ENCODE peak calls at places on chromosomes 11 and 22, in four cellular contexts. I, M, U and N are unnamed samples.

GRCh38 chr11:128291835-128292234 is 295.5 kb downstream of the ETS1 start:
- DNase-seq in I (peak), U (no peak), M (no peak), N (no peak)

GRCh38 chr11:69915151-69915500 is 95.9 kb upstream of the FGF3 start:
- DNase-seq in M (no peak), I (no peak), U (peak), N (no peak)

GRCh38 chr22:28909375-28909774 is 26.0 kb downstream of the ZNRF3 start:
- DNase-seq in M (no peak), U (no peak), I (no peak), N (no peak)

GRCh38 chr11:13772223-13773046 is 104.0 kb downstream of the FAR1 start:
- DNase-seq in M (peak), U (peak), I (no peak), N (peak)

GRCh38 chr22:44885806-44886360 is 123.9 kb downstream of the PHF21B start:
- DNase-seq in I (peak), U (no peak), M (no peak), N (no peak)

GRCh38 chr11:96213500-96213899 is 129.5 kb downstream of the MAML2 start:
- DNase-seq in M (peak), U (peak), I (no peak), N (no peak)

GRCh38 chr11:19244621-19245020 is 3.9 kb upstream of the E2F8 start:
- DNase-seq in M (no peak), I (no peak), U (no peak), N (no peak)

GRCh38 chr11:96072592-96072991 is 148.7 kb upstream of the MTMR2 start:
- DNase-seq in I (no peak), U (no peak), M (no peak), N (no peak)

GRCh38 chr22:37696657-37697539 is at the start of gene TRIOBP:
- DNase-seq in U (peak), M (peak), I (peak), N (peak)

GRCh38 chr11:65911682-65912568 is 6.9 kb downstream of the C11orf68 start:
- DNase-seq in I (no peak), U (peak), M (peak), N (no peak)

GRCh38 chr11:92841719-92842118 is 127.7 kb upstream of the MTNR1B start:
- DNase-seq in U (no peak), I (no peak), M (no peak), N (no peak)

GRCh38 chr22:16955081-16955480 is 52.9 kb downstream of the GAB4 start:
- DNase-seq in I (no peak), U (no peak), M (peak), N (no peak)

GRCh38 chr11:66539526-66539925 is 6.3 kb downstream of the ZDHHC24 start:
- DNase-seq in U (no peak), M (no peak), I (no peak), N (no peak)

GRCh38 chr22:33853200-33854097 is 66.8 kb downstream of the LARGE1 start:
- DNase-seq in M (peak), U (peak), I (no peak), N (peak)

GRCh38 chr11:76889414-76889975 is 28.8 kb downstream of the ACER3 start:
- DNase-seq in U (no peak), I (no peak), M (no peak), N (no peak)

GRCh38 chr22:36065775-36066544 is 37.3 kb upstream of the RBFOX2 start:
- DNase-seq in U (peak), I (peak), M (peak), N (peak)

GRCh38 chr11:66607126-66607834 is 9.2 kb upstream of the RBM14 start:
- DNase-seq in I (no peak), M (peak), U (peak), N (no peak)

GRCh38 chr11:78000193-78000592 is 5.7 kb upstream of the INTS4 start:
- DNase-seq in M (peak), I (peak), U (peak), N (peak)

GRCh38 chr11:66386171-66387069 is 14.9 kb upstream of the SLC29A2 start:
- DNase-seq in U (peak), M (peak), I (peak), N (peak)

GRCh38 chr11:5226732-5227327 is at the start of gene HBB:
- DNase-seq in M (no peak), I (no peak), U (no peak), N (peak)

GRCh38 chr11:45146072-45147016 is at the start of gene PRDM11:
- DNase-seq in I (peak), U (peak), M (peak), N (no peak)